ENCODE peak calls at places on chromosome 14, in ten cellular contexts. G is central memory CD4-positive, alpha-beta T cell; D is left cardiac atrium; L is G401; C is NCI-H1105 treated with DMSO at 0.1 percent for 48 hours; Q is lower leg skin; J is activated T-cell treated with anti-CD3 and anti-CD28 coated beads for 48 hours; R is transverse colon; H is hepatocyte; W is stimulated activated CD4-positive, alpha-beta T cell treated with anti-CD3 and anti-CD28 coated beads, Interleukin-2, amount 100 ng/mL, for 48 hours. B is an unnamed sample.

GRCh38 chr14:73235531-73236155 is 1.7 kb upstream of the PAPLN start:
- DNase-seq in G (no peak), D (no peak), L (no peak), C (no peak), Q (peak; percentile 78), J (no peak), R (no peak), H (peak; percentile 77), W (no peak), B (no peak)

GRCh38 chr14:22774011-22774706 is 7.7 kb downstream of the OXA1L start:
- DNase-seq in G (no peak), D (no peak), L (no peak), C (no peak), Q (peak; percentile 5), J (no peak), R (no peak), H (no peak), W (no peak), B (no peak)

GRCh38 chr14:73750161-73750901 is 36.1 kb upstream of the PNMA1 start:
- DNase-seq in G (no peak), D (no peak), L (peak; percentile 87), C (no peak), Q (no peak), J (no peak), R (no peak), H (no peak), W (no peak), B (no peak)

GRCh38 chr14:32258574-32258973 is 55.5 kb upstream of the RNU6-8 start:
- DNase-seq in G (no peak), D (no peak), L (no peak), C (no peak), Q (no peak), J (no peak), R (no peak), H (peak; percentile 37), W (no peak), B (peak; percentile 11)

GRCh38 chr14:99127651-99128167 is 144.3 kb downstream of the BCL11B start:
- DNase-seq in G (no peak), D (peak; percentile 53), L (no peak), C (no peak), Q (peak; percentile 78), J (no peak), R (no peak), H (peak; percentile 50), W (no peak), B (peak; percentile 12)

GRCh38 chr14:92471919-92472318 is 41.7 kb upstream of the RIN3 start:
- DNase-seq in G (no peak), D (no peak), L (no peak), C (no peak), Q (no peak), J (no peak), R (peak; percentile 15), H (peak; percentile 84), W (no peak), B (peak; percentile 91)

GRCh38 chr14:39956372-39956771 is 524.1 kb upstream of the FBXO33 start:
- DNase-seq in G (no peak), D (no peak), L (no peak), C (no peak), Q (no peak), J (no peak), R (no peak), H (no peak), W (no peak), B (no peak)

GRCh38 chr14:95245334-95245733 is 74.4 kb downstream of the CLMN start:
- DNase-seq in G (no peak), D (no peak), L (no peak), C (no peak), Q (no peak), J (no peak), R (no peak), H (no peak), W (no peak), B (no peak)

GRCh38 chr14:67721851-67722250 is 20.2 kb downstream of the RDH12 start:
- DNase-seq in G (no peak), D (no peak), L (no peak), C (no peak), Q (no peak), J (no peak), R (no peak), H (no peak), W (no peak), B (no peak)

GRCh38 chr14:78902010-78902623 is 731.9 kb downstream of the NRXN3 start:
- DNase-seq in G (no peak), D (peak; percentile 21), L (peak; percentile 39), C (peak; percentile 33), Q (no peak), J (no peak), R (peak; percentile 15), H (peak; percentile 66), W (no peak), B (peak; percentile 61)

GRCh38 chr14:94115068-94115591 is 4.6 kb downstream of the IFI27 start:
- DNase-seq in G (no peak), D (peak; percentile 59), L (peak; percentile 59), C (no peak), Q (peak; percentile 86), J (no peak), R (peak; percentile 47), H (no peak), W (no peak), B (no peak)

GRCh38 chr14:22836301-22837058 is at the start of gene MMP14:
- DNase-seq in G (no peak), D (peak; percentile 79), L (peak; percentile 63), C (peak; percentile 39), Q (peak; percentile 96), J (no peak), R (peak; percentile 79), H (peak; percentile 87), W (no peak), B (peak; percentile 89)

GRCh38 chr14:52834440-52834842 is 43.0 kb upstream of the GNPNAT1 start:
- DNase-seq in G (no peak), D (no peak), L (peak; percentile 45), C (peak; percentile 23), Q (no peak), J (no peak), R (no peak), H (peak; percentile 20), W (no peak), B (peak; percentile 94)

GRCh38 chr14:76776306-76777251 is 15.3 kb downstream of the VASH1 start:
- DNase-seq in G (no peak), D (no peak), L (no peak), C (no peak), Q (peak; percentile 60), J (no peak), R (no peak), H (no peak), W (no peak), B (no peak)

GRCh38 chr14:68762944-68763831 is 29.7 kb downstream of the ZFP36L1 start:
- DNase-seq in G (no peak), D (peak; percentile 87), L (no peak), C (no peak), Q (no peak), J (no peak), R (no peak), H (peak; percentile 86), W (no peak), B (peak; percentile 49)

GRCh38 chr14:96576937-96577336 is 74.8 kb downstream of the PAPOLA start:
- DNase-seq in G (no peak), D (no peak), L (no peak), C (no peak), Q (no peak), J (no peak), R (no peak), H (no peak), W (no peak), B (no peak)

GRCh38 chr14:22448035-22448904 is 140.8 kb downstream of the DAD1 start:
- DNase-seq in G (no peak), D (no peak), L (peak; percentile 88), C (no peak), Q (no peak), J (no peak), R (no peak), H (no peak), W (no peak), B (peak; percentile 28)

GRCh38 chr14:68649461-68650189 is 143.2 kb downstream of the ZFP36L1 start:
- DNase-seq in G (no peak), D (no peak), L (no peak), C (no peak), Q (peak; percentile 58), J (no peak), R (no peak), H (no peak), W (no peak), B (no peak)

GRCh38 chr14:29804481-29804880 is 123.2 kb downstream of the PRKD1 start:
- DNase-seq in G (no peak), D (no peak), L (no peak), C (no peak), Q (no peak), J (no peak), R (no peak), H (no peak), W (no peak), B (no peak)

GRCh38 chr14:76396714-76397187 is 20.8 kb downstream of the ESRRB start:
- DNase-seq in G (no peak), D (no peak), L (no peak), C (no peak), Q (no peak), J (no peak), R (no peak), H (no peak), W (no peak), B (no peak)

GRCh38 chr14:100140452-100141132 is 18.9 kb downstream of the DEGS2 start:
- DNase-seq in G (no peak), D (peak; percentile 60), L (no peak), C (no peak), Q (no peak), J (no peak), R (no peak), H (peak; percentile 81), W (no peak), B (peak; percentile 35)

GRCh38 chr14:68779761-68780323 is 13.0 kb downstream of the ZFP36L1 start:
- DNase-seq in G (peak; percentile 79), D (no peak), L (no peak), C (no peak), Q (peak; percentile 84), J (no peak), R (peak; percentile 66), H (peak; percentile 87), W (no peak), B (peak; percentile 87)

GRCh38 chr14:68715032-68715924 is 77.6 kb downstream of the ZFP36L1 start:
- DNase-seq in G (no peak), D (no peak), L (no peak), C (no peak), Q (peak; percentile 21), J (no peak), R (no peak), H (no peak), W (no peak), B (peak; percentile 86)

GRCh38 chr14:91396959-91397815 is 20.4 kb downstream of the CCDC88C start:
- DNase-seq in G (peak; percentile 68), D (no peak), L (no peak), C (peak; percentile 89), Q (no peak), J (peak; percentile 55), R (peak; percentile 88), H (no peak), W (peak; percentile 55), B (no peak)

GRCh38 chr14:104321151-104322130 is 183.1 kb downstream of the KIF26A start:
- DNase-seq in G (no peak), D (no peak), L (no peak), C (no peak), Q (peak; percentile 82), J (no peak), R (no peak), H (no peak), W (no peak), B (no peak)

GRCh38 chr14:52871606-52872005 is 79.2 kb downstream of the FERMT2 start:
- DNase-seq in G (no peak), D (no peak), L (no peak), C (no peak), Q (no peak), J (no peak), R (no peak), H (no peak), W (no peak), B (no peak)

GRCh38 chr14:76781648-76782051 is 20.4 kb downstream of the VASH1 start:
- DNase-seq in G (no peak), D (no peak), L (no peak), C (no peak), Q (peak; percentile 82), J (no peak), R (no peak), H (no peak), W (no peak), B (no peak)

GRCh38 chr14:90274808-90275454 is 18.6 kb downstream of the PSMC1 start:
- DNase-seq in G (no peak), D (no peak), L (no peak), C (no peak), Q (peak; percentile 66), J (no peak), R (no peak), H (no peak), W (peak; percentile 20), B (peak; percentile 88)

B was measured in iris pigment epithelial cell.